ENCODE peak calls at places on chromosomes 5 and 9, in four cellular contexts. Y, G, A and C are unnamed samples.

GRCh38 chr9:23829580-23830458 is 3.8 kb upstream of the ELAVL2 start:
- DNase-seq in Y (peak), G (no peak), A (no peak), C (peak)

GRCh38 chr9:114908104-114908621 is 22.2 kb downstream of the TNFSF8 start:
- DNase-seq in Y (peak), G (peak), A (peak), C (peak)

GRCh38 chr9:132210472-132211145 is 48.8 kb downstream of the NTNG2 start:
- DNase-seq in Y (peak), G (no peak), A (no peak), C (no peak)

GRCh38 chr9:36317766-36318165 is 59.5 kb upstream of the GNE start:
- DNase-seq in Y (no peak), G (no peak), A (peak), C (no peak)

GRCh38 chr5:173970878-173971650 is 17.9 kb upstream of the C5orf47 start:
- DNase-seq in Y (no peak), G (no peak), A (no peak), C (no peak)

GRCh38 chr5:56323505-56323904 is 90.4 kb upstream of the ANKRD55 start:
- DNase-seq in Y (peak), G (no peak), A (peak), C (peak)

GRCh38 chr5:96661101-96661840 is 905 bp upstream of the CAST start:
- DNase-seq in Y (peak), G (peak), A (peak), C (peak)

GRCh38 chr5:175694371-175695160 is 36.7 kb downstream of the HRH2 start:
- DNase-seq in Y (no peak), G (no peak), A (no peak), C (no peak)

GRCh38 chr5:154757647-154758406 is 2.6 kb downstream of the LARP1 start:
- DNase-seq in Y (peak), G (peak), A (peak), C (peak)

GRCh38 chr5:32964246-32964645 is 253.1 kb downstream of the NPR3 start:
- DNase-seq in Y (peak), G (no peak), A (no peak), C (peak)

GRCh38 chr5:15500326-15500958 is 462 bp downstream of the FBXL7 start:
- DNase-seq in Y (peak), G (no peak), A (peak), C (peak)

GRCh38 chr9:124357591-124358361 is 57.5 kb downstream of the PSMB7 start:
- DNase-seq in Y (no peak), G (peak), A (no peak), C (no peak)

GRCh38 chr9:127796225-127796813 is 6.4 kb upstream of the FPGS start:
- DNase-seq in Y (no peak), G (no peak), A (no peak), C (peak)

GRCh38 chr5:39399135-39400036 is 25.4 kb downstream of the DAB2 start:
- DNase-seq in Y (peak), G (no peak), A (peak), C (peak)

GRCh38 chr9:130902204-130903185 is 5.9 kb upstream of the QRFP start:
- DNase-seq in Y (no peak), G (no peak), A (no peak), C (no peak)

GRCh38 chr9:97773723-97774122 is 76.6 kb upstream of the XPA start:
- DNase-seq in Y (peak), G (no peak), A (no peak), C (peak)

GRCh38 chr5:132688536-132689409 is 15.0 kb downstream of the IL4 start:
- DNase-seq in Y (peak), G (no peak), A (no peak), C (no peak)

GRCh38 chr5:157900644-157901043 is 41.7 kb upstream of the CLINT1 start:
- DNase-seq in Y (no peak), G (no peak), A (no peak), C (no peak)

GRCh38 chr5:141845371-141845821 is 32.8 kb downstream of the PCDH1 start:
- DNase-seq in Y (no peak), G (peak), A (no peak), C (no peak)

GRCh38 chr5:113169720-113170119 is 193.1 kb downstream of the DCP2 start:
- DNase-seq in Y (peak), G (no peak), A (no peak), C (peak)

GRCh38 chr9:108258640-108259039 is 597.1 kb downstream of the ACTL7B start:
- DNase-seq in Y (no peak), G (no peak), A (no peak), C (no peak)

GRCh38 chr5:18305288-18305899 is 671.1 kb downstream of the TAF11L14 start:
- DNase-seq in Y (peak), G (peak), A (peak), C (peak)

GRCh38 chr5:102582706-102583105 is 83.9 kb upstream of the SLCO6A1 start:
- DNase-seq in Y (no peak), G (no peak), A (no peak), C (no peak)

GRCh38 chr5:102581011-102581410 is 82.2 kb upstream of the SLCO6A1 start:
- DNase-seq in Y (no peak), G (no peak), A (no peak), C (no peak)

GRCh38 chr5:102579379-102579778 is 80.6 kb upstream of the SLCO6A1 start:
- DNase-seq in Y (no peak), G (no peak), A (no peak), C (no peak)

GRCh38 chr5:102578362-102578761 is 79.6 kb upstream of the SLCO6A1 start:
- DNase-seq in Y (no peak), G (no peak), A (no peak), C (no peak)

DNA sequence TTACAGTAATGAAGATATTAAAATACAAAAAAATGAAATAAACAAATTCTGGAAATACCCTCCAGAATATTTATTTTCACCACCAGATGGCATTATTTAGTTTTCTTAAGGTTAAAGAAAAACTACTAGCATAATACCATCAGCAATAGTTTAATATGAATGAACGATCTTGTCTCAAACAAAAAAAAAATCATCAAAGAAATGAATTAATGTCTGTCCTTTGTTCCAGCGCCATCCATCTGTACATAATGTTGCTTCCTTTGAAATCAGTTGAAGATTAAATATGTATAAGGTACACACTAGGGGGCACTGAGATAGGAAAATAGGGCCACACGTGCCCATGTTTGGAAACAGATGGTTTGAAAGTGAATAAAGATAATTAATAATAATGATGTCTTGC is 84.9 kb upstream of the SLCO6A1 start:
- DNase-seq in Y (peak), G (peak), A (peak), C (peak)
- TF ChIP-seq CTCF in Y (peak), G (no peak), A (peak), C (peak)

GRCh38 chr9:117704024-117704575 is at the start of gene TLR4:
- DNase-seq in Y (peak), G (peak), A (no peak), C (peak)

GRCh38 chr9:117706421-117707150 is 2.4 kb downstream of the TLR4 start:
- DNase-seq in Y (peak), G (no peak), A (no peak), C (peak)

GRCh38 chr9:117703538-117703937 is 665 bp upstream of the TLR4 start:
- DNase-seq in Y (no peak), G (no peak), A (no peak), C (no peak)

GRCh38 chr9:117704597-117704996 is 394 bp downstream of the TLR4 start:
- DNase-seq in Y (peak), G (no peak), A (no peak), C (no peak)

GRCh38 chr9:117705386-117705785 is 1.2 kb downstream of the TLR4 start:
- DNase-seq in Y (no peak), G (no peak), A (no peak), C (no peak)
- H3K4me3 ChIP-seq in Y (peak), G (no peak), A (no peak), C (peak)

GRCh38 chr9:88521308-88521707 is 13.7 kb upstream of the NXNL2 start:
- DNase-seq in Y (no peak), G (no peak), A (no peak), C (no peak)
- TF ChIP-seq CTCF in Y (no peak), G (no peak), A (no peak), C (no peak)

GRCh38 chr5:50968296-50969206 is 302.1 kb downstream of the PARP8 start:
- DNase-seq in Y (no peak), G (no peak), A (no peak), C (no peak)
- H3K4me3 ChIP-seq in Y (no peak), G (no peak), A (no peak), C (no peak)

GRCh38 chr5:140117523-140117922 is 3.6 kb downstream of the PURA start:
- DNase-seq in Y (no peak), G (no peak), A (no peak), C (no peak)

GRCh38 chr5:140114341-140115185 is 654 bp downstream of the PURA start:
- DNase-seq in Y (peak), G (peak), A (peak), C (peak)

GRCh38 chr5:140118294-140118936 is 4.5 kb downstream of the PURA start:
- DNase-seq in Y (peak), G (no peak), A (peak), C (no peak)

GRCh38 chr5:140115186-140115500 is 1.2 kb downstream of the PURA start:
- DNase-seq in Y (no peak), G (no peak), A (no peak), C (no peak)

DNA sequence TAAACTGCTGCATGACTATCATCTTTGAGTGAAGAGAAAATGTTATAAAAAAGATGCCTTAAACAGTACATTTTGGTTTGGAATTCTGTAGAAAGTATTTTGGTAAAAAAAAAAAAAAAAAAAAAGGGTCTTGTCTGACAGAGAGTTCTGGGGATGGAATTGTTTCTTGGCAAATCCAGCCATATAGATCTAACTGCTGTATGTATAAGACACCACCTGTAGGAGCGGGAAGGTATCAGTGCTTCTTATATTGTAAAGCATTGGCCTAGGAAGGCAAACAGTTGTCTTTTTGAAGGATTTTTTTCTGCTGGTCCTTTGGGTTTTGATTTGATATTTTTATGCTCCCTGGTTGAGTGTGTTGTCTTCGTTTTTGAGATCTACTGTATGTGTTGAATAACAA is 2.8 kb downstream of the PURA start:
- DNase-seq in Y (no peak), G (no peak), A (peak), C (no peak)
- TF ChIP-seq CTCF in Y (no peak), G (no peak), A (no peak), C (no peak)

DNA sequence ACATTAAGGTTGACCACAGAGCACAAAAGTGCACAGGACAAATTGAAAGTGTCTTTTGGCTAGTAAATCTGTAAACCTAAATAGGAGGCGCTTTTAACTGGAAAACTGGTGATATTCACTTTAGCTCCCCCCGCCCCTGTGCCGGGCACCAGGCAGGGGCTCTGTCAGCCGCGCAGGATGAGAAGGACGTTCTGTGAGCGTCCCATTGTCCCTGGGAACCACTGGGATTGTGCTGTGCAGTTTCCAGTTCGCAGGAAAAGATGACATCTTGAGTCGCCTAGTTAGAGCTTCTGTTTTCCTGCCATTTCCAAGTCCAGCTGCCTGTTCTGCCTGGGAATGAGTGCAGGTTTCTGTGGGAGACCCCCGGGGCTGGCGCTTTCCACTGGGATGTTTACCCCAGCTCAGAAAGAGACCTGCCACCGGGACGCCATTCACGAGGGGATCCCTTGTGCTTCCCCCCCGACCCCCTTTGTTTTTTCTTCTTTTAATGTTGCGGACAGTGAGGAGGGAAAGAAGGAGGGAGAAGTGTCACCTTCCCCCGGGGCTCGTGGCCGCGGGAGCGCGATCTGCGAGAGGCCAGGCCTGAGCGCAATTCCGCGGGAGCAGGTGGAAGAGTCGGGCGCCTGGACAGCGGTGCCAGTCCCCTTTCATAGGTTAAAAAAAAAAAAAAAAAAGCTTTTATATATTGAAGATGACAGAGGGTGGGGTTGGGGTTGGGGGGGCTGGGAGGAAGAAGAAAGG is 121.5 kb downstream of the RMI1 start:
- DNase-seq in Y (no peak), G (no peak), A (no peak), C (no peak)
- H3K4me3 ChIP-seq in Y (no peak), G (no peak), A (no peak), C (no peak)

GRCh38 chr9:91192785-91193657 is 168.7 kb downstream of the AUH start:
- DNase-seq in Y (peak), G (peak), A (peak), C (peak)
- TF ChIP-seq CTCF in Y (peak), G (no peak), A (peak), C (no peak)

GRCh38 chr5:61290815-61291214 is 41.2 kb upstream of the ZSWIM6 start:
- DNase-seq in Y (peak), G (no peak), A (peak), C (peak)
- H3K4me3 ChIP-seq in Y (no peak), G (no peak), A (no peak), C (no peak)

GRCh38 chr5:1010181-1010510 is 1.5 kb downstream of the NKD2 start:
- DNase-seq in Y (no peak), G (no peak), A (peak), C (peak)
- TF ChIP-seq CTCF in Y (no peak), G (no peak), A (no peak), C (peak)